ENCODE peak calls at places on chromosomes 4 and X, in ten cellular contexts. One of them, this sample, is unnamed.

GRCh38 chr4:139740531-139741041 is 75.0 kb downstream of the MGST2 start:
- DNase-seq in OCI-LY7: no peak
- DNase-seq in neural progenitor cell: no peak
- DNase-seq in AG09309: peak
- DNase-seq in tibial artery: peak
- DNase-seq in lung: peak
- DNase-seq in dorsolateral prefrontal cortex: peak
- DNase-seq in lower leg skin: peak
- DNase-seq in heart left ventricle: peak
- DNase-seq in cardiac fibroblast: peak
- DNase-seq in this sample: no peak

GRCh38 chr4:140071806-140072205 is 82.2 kb downstream of the MAML3 start:
- DNase-seq in lower leg skin: no peak
- DNase-seq in lung: no peak
- DNase-seq in heart left ventricle: peak
- DNase-seq in cardiac fibroblast: peak
- DNase-seq in AG09309: peak
- DNase-seq in tibial artery: no peak
- DNase-seq in dorsolateral prefrontal cortex: no peak
- DNase-seq in neural progenitor cell: no peak
- DNase-seq in OCI-LY7: no peak
- DNase-seq in this sample: no peak

GRCh38 chrX:12237131-12237530 is 98.9 kb downstream of the FRMPD4 start:
- DNase-seq in AG09309: no peak
- DNase-seq in tibial artery: no peak
- DNase-seq in OCI-LY7: no peak
- DNase-seq in dorsolateral prefrontal cortex: no peak
- DNase-seq in lower leg skin: no peak
- DNase-seq in cardiac fibroblast: no peak
- DNase-seq in lung: no peak
- DNase-seq in neural progenitor cell: no peak
- DNase-seq in heart left ventricle: no peak
- DNase-seq in this sample: no peak

GRCh38 chr4:56787380-56787779 is 34.1 kb downstream of the SPINK2 start:
- DNase-seq in AG09309: no peak
- DNase-seq in neural progenitor cell: peak
- DNase-seq in dorsolateral prefrontal cortex: no peak
- DNase-seq in cardiac fibroblast: no peak
- DNase-seq in lower leg skin: no peak
- DNase-seq in OCI-LY7: no peak
- DNase-seq in lung: no peak
- DNase-seq in heart left ventricle: peak
- DNase-seq in tibial artery: no peak
- DNase-seq in this sample: no peak

GRCh38 chrX:40197071-40197470 is 99.3 kb upstream of the BCOR start:
- DNase-seq in lower leg skin: no peak
- DNase-seq in dorsolateral prefrontal cortex: no peak
- DNase-seq in heart left ventricle: no peak
- DNase-seq in OCI-LY7: no peak
- DNase-seq in neural progenitor cell: no peak
- DNase-seq in lung: no peak
- DNase-seq in tibial artery: no peak
- DNase-seq in AG09309: no peak
- DNase-seq in cardiac fibroblast: no peak
- DNase-seq in this sample: no peak

GRCh38 chrX:40095588-40096394 is 2.0 kb downstream of the BCOR start:
- DNase-seq in neural progenitor cell: peak
- DNase-seq in dorsolateral prefrontal cortex: no peak
- DNase-seq in tibial artery: no peak
- DNase-seq in OCI-LY7: peak
- DNase-seq in AG09309: no peak
- DNase-seq in lower leg skin: no peak
- DNase-seq in heart left ventricle: no peak
- DNase-seq in lung: no peak
- DNase-seq in cardiac fibroblast: peak
- DNase-seq in this sample: no peak

GRCh38 chrX:155745792-155746191 is 133.0 kb upstream of the TMLHE start:
- DNase-seq in cardiac fibroblast: peak
- DNase-seq in dorsolateral prefrontal cortex: no peak
- DNase-seq in neural progenitor cell: no peak
- DNase-seq in lower leg skin: no peak
- DNase-seq in lung: no peak
- DNase-seq in heart left ventricle: peak
- DNase-seq in tibial artery: no peak
- DNase-seq in OCI-LY7: no peak
- DNase-seq in AG09309: no peak
- DNase-seq in this sample: no peak

GRCh38 chr4:180810581-180810980 is 1432.6 kb upstream of the TENM3 start:
- DNase-seq in AG09309: no peak
- DNase-seq in cardiac fibroblast: no peak
- DNase-seq in neural progenitor cell: no peak
- DNase-seq in lower leg skin: no peak
- DNase-seq in dorsolateral prefrontal cortex: no peak
- DNase-seq in OCI-LY7: no peak
- DNase-seq in lung: no peak
- DNase-seq in heart left ventricle: no peak
- DNase-seq in tibial artery: no peak
- DNase-seq in this sample: no peak

GRCh38 chr4:41331224-41331623 is 74.5 kb downstream of the UCHL1 start:
- DNase-seq in lower leg skin: no peak
- DNase-seq in neural progenitor cell: no peak
- DNase-seq in dorsolateral prefrontal cortex: no peak
- DNase-seq in OCI-LY7: no peak
- DNase-seq in heart left ventricle: no peak
- DNase-seq in AG09309: no peak
- DNase-seq in tibial artery: no peak
- DNase-seq in cardiac fibroblast: no peak
- DNase-seq in lung: no peak
- DNase-seq in this sample: no peak

GRCh38 chr4:88573995-88574394 is 18.3 kb upstream of the HERC3 start:
- DNase-seq in OCI-LY7: no peak
- DNase-seq in dorsolateral prefrontal cortex: no peak
- DNase-seq in lung: no peak
- DNase-seq in lower leg skin: no peak
- DNase-seq in heart left ventricle: no peak
- DNase-seq in tibial artery: no peak
- DNase-seq in neural progenitor cell: peak
- DNase-seq in AG09309: no peak
- DNase-seq in cardiac fibroblast: peak
- DNase-seq in this sample: no peak
- TF ChIP-seq CTCF in OCI-LY7: no peak
- TF ChIP-seq CTCF in dorsolateral prefrontal cortex: no peak
- TF ChIP-seq CTCF in lung: no peak
- TF ChIP-seq CTCF in lower leg skin: no peak
- TF ChIP-seq CTCF in heart left ventricle: peak
- TF ChIP-seq CTCF in tibial artery: peak
- TF ChIP-seq CTCF in neural progenitor cell: peak
- TF ChIP-seq CTCF in AG09309: peak
- TF ChIP-seq CTCF in cardiac fibroblast: no peak
- TF ChIP-seq CTCF in this sample: peak

DNA sequence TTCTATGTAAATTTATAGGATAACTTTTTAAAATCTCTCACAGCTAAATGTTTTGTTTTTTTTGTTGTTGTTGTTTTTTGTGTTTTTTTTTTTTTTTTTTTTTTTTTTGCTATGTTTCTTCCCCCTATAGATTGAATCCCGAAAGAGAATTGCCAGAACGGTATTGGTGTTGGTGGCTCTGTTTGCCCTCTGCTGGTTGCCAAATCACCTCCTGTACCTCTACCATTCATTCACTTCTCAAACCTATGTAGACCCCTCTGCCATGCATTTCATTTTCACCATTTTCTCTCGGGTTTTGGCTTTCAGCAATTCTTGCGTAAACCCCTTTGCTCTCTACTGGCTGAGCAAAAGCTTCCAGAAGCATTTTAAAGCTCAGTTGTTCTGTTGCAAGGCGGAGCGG is 4.1 kb downstream of the BRS3 start:
- DNase-seq in lung: no peak
- DNase-seq in heart left ventricle: no peak
- DNase-seq in AG09309: no peak
- DNase-seq in tibial artery: no peak
- DNase-seq in neural progenitor cell: peak
- DNase-seq in lower leg skin: no peak
- DNase-seq in dorsolateral prefrontal cortex: no peak
- DNase-seq in OCI-LY7: peak
- DNase-seq in cardiac fibroblast: no peak
- DNase-seq in this sample: no peak
- TF ChIP-seq CTCF in lung: no peak
- TF ChIP-seq CTCF in heart left ventricle: no peak
- TF ChIP-seq CTCF in AG09309: no peak
- TF ChIP-seq CTCF in tibial artery: no peak
- TF ChIP-seq CTCF in neural progenitor cell: peak
- TF ChIP-seq CTCF in lower leg skin: no peak
- TF ChIP-seq CTCF in dorsolateral prefrontal cortex: no peak
- TF ChIP-seq CTCF in OCI-LY7: peak
- TF ChIP-seq CTCF in cardiac fibroblast: no peak
- TF ChIP-seq CTCF in this sample: no peak

GRCh38 chr4:22531226-22531625 is 15.4 kb upstream of the ADGRA3 start:
- DNase-seq in heart left ventricle: peak
- DNase-seq in neural progenitor cell: no peak
- DNase-seq in AG09309: no peak
- DNase-seq in cardiac fibroblast: no peak
- DNase-seq in lung: no peak
- DNase-seq in tibial artery: no peak
- DNase-seq in OCI-LY7: no peak
- DNase-seq in lower leg skin: no peak
- DNase-seq in dorsolateral prefrontal cortex: no peak
- DNase-seq in this sample: no peak
- TF ChIP-seq CTCF in heart left ventricle: no peak
- TF ChIP-seq CTCF in neural progenitor cell: no peak
- TF ChIP-seq CTCF in AG09309: no peak
- TF ChIP-seq CTCF in cardiac fibroblast: no peak
- TF ChIP-seq CTCF in lung: no peak
- TF ChIP-seq CTCF in tibial artery: no peak
- TF ChIP-seq CTCF in OCI-LY7: no peak
- TF ChIP-seq CTCF in lower leg skin: no peak
- TF ChIP-seq CTCF in dorsolateral prefrontal cortex: no peak
- TF ChIP-seq CTCF in this sample: no peak

GRCh38 chr4:125315571-125316390 is 1.0 kb downstream of the FAT4 start:
- DNase-seq in heart left ventricle: peak
- DNase-seq in dorsolateral prefrontal cortex: peak
- DNase-seq in OCI-LY7: no peak
- DNase-seq in AG09309: no peak
- DNase-seq in neural progenitor cell: peak
- DNase-seq in cardiac fibroblast: peak
- DNase-seq in tibial artery: peak
- DNase-seq in lower leg skin: no peak
- DNase-seq in lung: peak
- DNase-seq in this sample: peak

GRCh38 chr4:125311503-125311902 is 3.3 kb upstream of the FAT4 start:
- DNase-seq in lung: no peak
- DNase-seq in neural progenitor cell: no peak
- DNase-seq in dorsolateral prefrontal cortex: no peak
- DNase-seq in tibial artery: no peak
- DNase-seq in OCI-LY7: no peak
- DNase-seq in heart left ventricle: no peak
- DNase-seq in lower leg skin: no peak
- DNase-seq in cardiac fibroblast: no peak
- DNase-seq in AG09309: no peak
- DNase-seq in this sample: no peak

GRCh38 chr4:125313989-125314602 is 659 bp upstream of the FAT4 start:
- DNase-seq in lower leg skin: no peak
- DNase-seq in OCI-LY7: no peak
- DNase-seq in lung: no peak
- DNase-seq in neural progenitor cell: peak
- DNase-seq in cardiac fibroblast: no peak
- DNase-seq in dorsolateral prefrontal cortex: no peak
- DNase-seq in heart left ventricle: no peak
- DNase-seq in tibial artery: no peak
- DNase-seq in AG09309: no peak
- DNase-seq in this sample: no peak

GRCh38 chr4:125314676-125315570 is at the start of gene FAT4:
- DNase-seq in neural progenitor cell: peak
- DNase-seq in AG09309: peak
- DNase-seq in lung: peak
- DNase-seq in lower leg skin: peak
- DNase-seq in cardiac fibroblast: peak
- DNase-seq in tibial artery: peak
- DNase-seq in dorsolateral prefrontal cortex: peak
- DNase-seq in OCI-LY7: no peak
- DNase-seq in heart left ventricle: peak
- DNase-seq in this sample: peak

DNA sequence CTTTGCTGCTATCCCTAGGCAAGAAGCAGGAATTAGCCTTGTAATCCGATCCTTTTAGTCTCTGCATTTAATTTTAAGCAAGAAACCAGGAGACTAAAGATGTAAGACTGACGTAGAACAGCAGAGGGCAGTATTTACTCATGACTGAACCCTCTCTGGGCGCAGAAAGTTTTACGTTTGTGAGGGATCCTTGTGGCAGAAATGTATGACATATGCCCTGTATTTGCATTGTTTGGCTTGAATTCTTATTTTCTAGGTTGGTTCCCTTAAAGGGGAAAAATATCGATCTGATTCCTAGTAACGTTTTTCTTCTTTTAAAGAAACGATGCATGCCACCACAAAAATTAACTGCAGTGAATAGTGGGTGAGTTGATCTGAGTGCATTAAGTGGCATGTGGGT is 1.3 kb upstream of the FAT4 start:
- DNase-seq in dorsolateral prefrontal cortex: no peak
- DNase-seq in AG09309: peak
- DNase-seq in heart left ventricle: peak
- DNase-seq in tibial artery: no peak
- DNase-seq in neural progenitor cell: peak
- DNase-seq in lower leg skin: peak
- DNase-seq in OCI-LY7: peak
- DNase-seq in lung: peak
- DNase-seq in cardiac fibroblast: peak
- DNase-seq in this sample: peak
- TF ChIP-seq CTCF in dorsolateral prefrontal cortex: peak
- TF ChIP-seq CTCF in AG09309: peak
- TF ChIP-seq CTCF in heart left ventricle: peak
- TF ChIP-seq CTCF in tibial artery: peak
- TF ChIP-seq CTCF in neural progenitor cell: peak
- TF ChIP-seq CTCF in lower leg skin: no peak
- TF ChIP-seq CTCF in OCI-LY7: peak
- TF ChIP-seq CTCF in lung: peak
- TF ChIP-seq CTCF in cardiac fibroblast: peak
- TF ChIP-seq CTCF in this sample: peak

GRCh38 chr4:173169428-173170209 is 1.0 kb downstream of the GALNT7 start:
- DNase-seq in neural progenitor cell: peak
- DNase-seq in cardiac fibroblast: peak
- DNase-seq in OCI-LY7: peak
- DNase-seq in dorsolateral prefrontal cortex: peak
- DNase-seq in tibial artery: peak
- DNase-seq in heart left ventricle: peak
- DNase-seq in AG09309: no peak
- DNase-seq in lung: peak
- DNase-seq in lower leg skin: peak
- DNase-seq in this sample: peak
- TF ChIP-seq CTCF in neural progenitor cell: no peak
- TF ChIP-seq CTCF in cardiac fibroblast: no peak
- TF ChIP-seq CTCF in OCI-LY7: no peak
- TF ChIP-seq CTCF in dorsolateral prefrontal cortex: no peak
- TF ChIP-seq CTCF in tibial artery: no peak
- TF ChIP-seq CTCF in heart left ventricle: no peak
- TF ChIP-seq CTCF in AG09309: no peak
- TF ChIP-seq CTCF in lung: no peak
- TF ChIP-seq CTCF in lower leg skin: no peak
- TF ChIP-seq CTCF in this sample: no peak